ENCODE peak calls at places on chromosomes 11 and 22, in six cellular contexts. B, X, D, U, Y and V are unnamed samples.

GRCh38 chr22:46303347-46303965 is 6.8 kb downstream of the GTSE1 start:
- DNase-seq in B (no peak), X (no peak), D (no peak), U (no peak), Y (no peak), V (no peak)

GRCh38 chr11:95688015-95688414 is 101.6 kb downstream of the FAM76B start:
- DNase-seq in B (no peak), X (no peak), D (no peak), U (no peak), Y (no peak), V (no peak)

GRCh38 chr11:57641426-57641825 is 8.3 kb downstream of the YPEL4 start:
- DNase-seq in B (no peak), X (no peak), D (no peak), U (no peak), Y (peak), V (peak)

GRCh38 chr11:59368238-59369022 is 9.7 kb downstream of the OR5AN1 start:
- DNase-seq in B (no peak), X (no peak), D (no peak), U (no peak), Y (no peak), V (no peak)

GRCh38 chr11:117511483-117511934 is 183.9 kb downstream of the CEP164 start:
- DNase-seq in B (no peak), X (no peak), D (no peak), U (no peak), Y (no peak), V (no peak)

GRCh38 chr11:73875840-73876239 is 806 bp downstream of the COA4 start:
- DNase-seq in B (no peak), X (no peak), D (no peak), U (no peak), Y (no peak), V (peak)

GRCh38 chr11:66559141-66559861 is 9.1 kb downstream of the CTSF start:
- DNase-seq in B (peak), X (peak), D (no peak), U (no peak), Y (no peak), V (no peak)

GRCh38 chr11:132988381-132988780 is 543.9 kb downstream of the OPCML start:
- DNase-seq in B (no peak), X (no peak), D (no peak), U (no peak), Y (no peak), V (no peak)

GRCh38 chr22:43090130-43090789 is 1.1 kb upstream of the TTLL1 start:
- DNase-seq in B (no peak), X (peak), D (peak), U (no peak), Y (peak), V (peak)